ENCODE peak calls at places on chromosomes 13 and 19, in six cellular contexts. One of them, this sample, is unnamed.

GRCh38 chr13:29819157-29819556 is 31.3 kb downstream of the UBL3 start:
- DNase-seq in C1 segment of cervical spinal cord: no peak
- DNase-seq in AG09309: no peak
- DNase-seq in NCI-H2081: no peak
- DNase-seq in thoracic aorta: no peak
- DNase-seq in stimulated activated CD8-positive, alpha-beta memory T cell treated with anti-CD3 and anti-CD28 coated beads, Interleukin-2, amount 100 ng/mL, for 48 hours: no peak
- DNase-seq in this sample: no peak

GRCh38 chr13:77328819-77329132 is 1.9 kb upstream of the MYCBP2 start:
- DNase-seq in C1 segment of cervical spinal cord: no peak
- DNase-seq in AG09309: no peak
- DNase-seq in NCI-H2081: no peak
- DNase-seq in thoracic aorta: no peak
- DNase-seq in stimulated activated CD8-positive, alpha-beta memory T cell treated with anti-CD3 and anti-CD28 coated beads, Interleukin-2, amount 100 ng/mL, for 48 hours: no peak
- DNase-seq in this sample: no peak

GRCh38 chr13:20356437-20356836 is 124.3 kb upstream of the GJB6 start:
- DNase-seq in C1 segment of cervical spinal cord: no peak
- DNase-seq in AG09309: no peak
- DNase-seq in NCI-H2081: no peak
- DNase-seq in thoracic aorta: no peak
- DNase-seq in stimulated activated CD8-positive, alpha-beta memory T cell treated with anti-CD3 and anti-CD28 coated beads, Interleukin-2, amount 100 ng/mL, for 48 hours: no peak
- DNase-seq in this sample: no peak

GRCh38 chr19:33778089-33778791 is 18.4 kb upstream of the KCTD15 start:
- DNase-seq in C1 segment of cervical spinal cord: no peak
- DNase-seq in AG09309: no peak
- DNase-seq in NCI-H2081: peak
- DNase-seq in thoracic aorta: no peak
- DNase-seq in stimulated activated CD8-positive, alpha-beta memory T cell treated with anti-CD3 and anti-CD28 coated beads, Interleukin-2, amount 100 ng/mL, for 48 hours: peak
- DNase-seq in this sample: peak

GRCh38 chr13:105634059-105634458 is 901.4 kb downstream of the EFNB2 start:
- DNase-seq in C1 segment of cervical spinal cord: no peak
- DNase-seq in AG09309: no peak
- DNase-seq in NCI-H2081: no peak
- DNase-seq in thoracic aorta: no peak
- DNase-seq in stimulated activated CD8-positive, alpha-beta memory T cell treated with anti-CD3 and anti-CD28 coated beads, Interleukin-2, amount 100 ng/mL, for 48 hours: no peak
- DNase-seq in this sample: no peak

GRCh38 chr13:111396457-111396856 is 76.0 kb downstream of the TEX29 start:
- DNase-seq in C1 segment of cervical spinal cord: no peak
- DNase-seq in AG09309: no peak
- DNase-seq in NCI-H2081: no peak
- DNase-seq in thoracic aorta: no peak
- DNase-seq in stimulated activated CD8-positive, alpha-beta memory T cell treated with anti-CD3 and anti-CD28 coated beads, Interleukin-2, amount 100 ng/mL, for 48 hours: no peak
- DNase-seq in this sample: no peak

GRCh38 chr19:54142166-54142780 is 4.7 kb downstream of the CNOT3 start:
- DNase-seq in C1 segment of cervical spinal cord: no peak
- DNase-seq in AG09309: no peak
- DNase-seq in NCI-H2081: no peak
- DNase-seq in thoracic aorta: no peak
- DNase-seq in stimulated activated CD8-positive, alpha-beta memory T cell treated with anti-CD3 and anti-CD28 coated beads, Interleukin-2, amount 100 ng/mL, for 48 hours: no peak
- DNase-seq in this sample: no peak

GRCh38 chr13:101626925-101627555 is 174.6 kb downstream of the ITGBL1 start:
- DNase-seq in C1 segment of cervical spinal cord: no peak
- DNase-seq in AG09309: no peak
- DNase-seq in NCI-H2081: peak
- DNase-seq in thoracic aorta: no peak
- DNase-seq in stimulated activated CD8-positive, alpha-beta memory T cell treated with anti-CD3 and anti-CD28 coated beads, Interleukin-2, amount 100 ng/mL, for 48 hours: peak
- DNase-seq in this sample: no peak

GRCh38 chr19:55173717-55174409 is 6.2 kb downstream of the SYT5 start:
- DNase-seq in C1 segment of cervical spinal cord: no peak
- DNase-seq in AG09309: peak
- DNase-seq in NCI-H2081: peak
- DNase-seq in thoracic aorta: no peak
- DNase-seq in stimulated activated CD8-positive, alpha-beta memory T cell treated with anti-CD3 and anti-CD28 coated beads, Interleukin-2, amount 100 ng/mL, for 48 hours: peak
- DNase-seq in this sample: no peak

GRCh38 chr13:29948246-29948645 is 97.8 kb upstream of the UBL3 start:
- DNase-seq in C1 segment of cervical spinal cord: no peak
- DNase-seq in AG09309: no peak
- DNase-seq in NCI-H2081: no peak
- DNase-seq in thoracic aorta: no peak
- DNase-seq in stimulated activated CD8-positive, alpha-beta memory T cell treated with anti-CD3 and anti-CD28 coated beads, Interleukin-2, amount 100 ng/mL, for 48 hours: no peak
- DNase-seq in this sample: no peak

GRCh38 chr13:108346376-108346775 is 76.9 kb downstream of the TNFSF13B start:
- DNase-seq in C1 segment of cervical spinal cord: no peak
- DNase-seq in AG09309: no peak
- DNase-seq in NCI-H2081: no peak
- DNase-seq in thoracic aorta: no peak
- DNase-seq in stimulated activated CD8-positive, alpha-beta memory T cell treated with anti-CD3 and anti-CD28 coated beads, Interleukin-2, amount 100 ng/mL, for 48 hours: no peak
- DNase-seq in this sample: no peak

GRCh38 chr19:5341448-5341820 is 822 bp upstream of the PTPRS start:
- DNase-seq in C1 segment of cervical spinal cord: no peak
- DNase-seq in AG09309: no peak
- DNase-seq in NCI-H2081: no peak
- DNase-seq in thoracic aorta: no peak
- DNase-seq in stimulated activated CD8-positive, alpha-beta memory T cell treated with anti-CD3 and anti-CD28 coated beads, Interleukin-2, amount 100 ng/mL, for 48 hours: no peak
- DNase-seq in this sample: no peak

GRCh38 chr19:7869910-7870511 is 4.2 kb downstream of the PRR36 start:
- DNase-seq in C1 segment of cervical spinal cord: no peak
- DNase-seq in AG09309: no peak
- DNase-seq in NCI-H2081: no peak
- DNase-seq in thoracic aorta: no peak
- DNase-seq in stimulated activated CD8-positive, alpha-beta memory T cell treated with anti-CD3 and anti-CD28 coated beads, Interleukin-2, amount 100 ng/mL, for 48 hours: no peak
- DNase-seq in this sample: peak

This sample was measured in T-helper 17 cell.